ENCODE peak calls at places on chromosomes 1 and 21, in five cellular contexts. Y is NCI-H2081, E is NCI-H2029, N is EL, B is right lobe of liver. V is an unnamed sample.

GRCh38 chr1:92797961-92798360 is 13.1 kb upstream of the EVI5 start:
- DNase-seq in E (no peak), B (no peak), Y (no peak), N (no peak), V (no peak)

GRCh38 chr1:209554761-209555611 is 28.5 kb upstream of the CAMK1G start:
- DNase-seq in Y (no peak), N (no peak), E (no peak), B (no peak), V (no peak)

GRCh38 chr1:7641587-7642417 is 129.3 kb upstream of the VAMP3 start:
- DNase-seq in N (no peak), E (no peak), Y (no peak), B (peak; percentile 46), V (no peak)

GRCh38 chr1:202011994-202012393 is 1.6 kb downstream of the ELF3 start:
- DNase-seq in N (no peak), Y (no peak), E (no peak), B (no peak), V (no peak)

GRCh38 chr1:71908871-71909390 is 373.4 kb downstream of the NEGR1 start:
- DNase-seq in E (peak; percentile 21), N (no peak), B (no peak), Y (peak; percentile 25), V (peak; percentile 38)

GRCh38 chr21:16589499-16589898 is 859.7 kb downstream of the USP25 start:
- DNase-seq in E (no peak), N (no peak), B (no peak), Y (no peak), V (no peak)

GRCh38 chr1:188715566-188715965 is 1762.1 kb downstream of the BRINP3 start:
- DNase-seq in E (no peak), B (no peak), Y (peak; percentile 12), N (no peak), V (no peak)

GRCh38 chr1:107626075-107626796 is 338.7 kb downstream of the VAV3 start:
- DNase-seq in N (no peak), Y (no peak), E (no peak), B (no peak), V (no peak)

GRCh38 chr1:115430717-115431116 is 92.7 kb upstream of the NGF start:
- DNase-seq in Y (no peak), N (peak; percentile 97), E (no peak), B (no peak), V (peak; percentile 82)

GRCh38 chr1:93814795-93815737 is 63.9 kb downstream of the DNTTIP2 start:
- DNase-seq in Y (no peak), E (no peak), B (no peak), N (no peak), V (peak; percentile 23)

GRCh38 chr1:18899363-18900049 is 2.8 kb downstream of the ALDH4A1 start:
- DNase-seq in Y (no peak), N (no peak), E (no peak), B (no peak), V (no peak)

GRCh38 chr21:46049890-46050650 is 47.8 kb upstream of the COL6A2 start:
- DNase-seq in B (no peak), N (no peak), Y (no peak), E (no peak), V (no peak)

GRCh38 chr1:234732260-234732659 is 122.3 kb upstream of the IRF2BP2 start:
- DNase-seq in B (no peak), Y (no peak), N (no peak), E (no peak), V (no peak)

GRCh38 chr1:56837244-56837926 is 17.2 kb upstream of the C8A start:
- DNase-seq in Y (no peak), E (no peak), N (peak; percentile 54), B (no peak), V (no peak)

GRCh38 chr1:95118019-95118499 is 904 bp downstream of the TLCD4 start:
- DNase-seq in Y (no peak), E (peak; percentile 30), B (no peak), N (no peak), V (no peak)

GRCh38 chr1:117232551-117232950 is 21.8 kb upstream of the VTCN1 start:
- DNase-seq in Y (peak; percentile 31), B (no peak), E (no peak), N (no peak), V (no peak)

GRCh38 chr1:245124241-245124640 is 30.5 kb upstream of the KIF26B start:
- DNase-seq in Y (no peak), B (no peak), E (no peak), N (no peak), V (no peak)

V was measured in DMS153.